ENCODE peak calls at places on chromosomes 5 and 9, in five cellular contexts. W is AG04450, D is GM23338, C is upper lobe of right lung, T is heart left ventricle. Y is an unnamed sample.

GRCh38 chr9:112571624-112572341 is 85.2 kb downstream of the KIAA1958 start:
- DNase-seq in D (no peak), C (no peak), T (no peak), W (no peak), Y (no peak)

GRCh38 chr9:14313951-14314423 is at the start of gene NFIB:
- DNase-seq in C (peak; percentile 76), D (peak; percentile 79), T (peak; percentile 73), W (no peak), Y (peak; percentile 33)

GRCh38 chr5:61817472-61818326 is 485.6 kb downstream of the ZSWIM6 start:
- DNase-seq in W (peak; percentile 11), C (no peak), T (no peak), D (peak; percentile 71), Y (no peak)

GRCh38 chr9:32672478-32672877 is 37.0 kb upstream of the TAF1L start:
- DNase-seq in T (no peak), C (no peak), D (no peak), W (peak; percentile 30), Y (no peak)

GRCh38 chr5:178546675-178547033 is 43.5 kb downstream of the COL23A1 start:
- DNase-seq in W (no peak), C (no peak), T (peak; percentile 90), D (no peak), Y (no peak)

GRCh38 chr5:463952-464351 is 21.0 kb downstream of the EXOC3 start:
- DNase-seq in W (no peak), C (peak; percentile 79), T (no peak), D (no peak), Y (no peak)

GRCh38 chr5:181204561-181205401 is at the start of gene TRIM7:
- DNase-seq in C (peak; percentile 80), D (peak; percentile 60), W (no peak), T (peak; percentile 79), Y (no peak)

GRCh38 chr9:34999576-34999975 is 10.0 kb downstream of the DNAJB5 start:
- DNase-seq in T (no peak), W (no peak), D (no peak), C (no peak), Y (no peak)

GRCh38 chr9:92726348-92726747 is 38.3 kb downstream of the BICD2 start:
- DNase-seq in T (no peak), D (no peak), C (no peak), W (no peak), Y (no peak)

GRCh38 chr5:61423487-61424157 is 91.6 kb downstream of the ZSWIM6 start:
- DNase-seq in C (no peak), W (no peak), T (no peak), D (no peak), Y (no peak)

GRCh38 chr5:96931605-96932004 is 4.3 kb upstream of the LNPEP start:
- DNase-seq in T (no peak), D (no peak), W (no peak), C (no peak), Y (no peak)

GRCh38 chr9:117779760-117780159 is 75.6 kb downstream of the TLR4 start:
- DNase-seq in D (peak; percentile 8), T (no peak), C (no peak), W (no peak), Y (no peak)

GRCh38 chr9:86259557-86259956 is at the start of gene C9orf153:
- DNase-seq in T (no peak), D (no peak), C (no peak), W (no peak), Y (no peak)

GRCh38 chr9:100170556-100170955 is 71.5 kb downstream of the INVS start:
- DNase-seq in C (no peak), D (no peak), W (no peak), T (no peak), Y (no peak)

GRCh38 chr5:68547621-68548020 is 332.1 kb downstream of the PIK3R1 start:
- DNase-seq in D (no peak), W (no peak), C (no peak), T (no peak), Y (no peak)

GRCh38 chr9:85640425-85640824 is 101.3 kb downstream of the AGTPBP1 start:
- DNase-seq in D (no peak), W (no peak), C (no peak), T (no peak), Y (no peak)

GRCh38 chr9:113155911-113156559 is 5.2 kb downstream of the SLC31A2 start:
- DNase-seq in T (no peak), D (no peak), C (no peak), W (no peak), Y (no peak)

GRCh38 chr5:6461006-6461405 is 12.3 kb downstream of the UBE2QL1 start:
- DNase-seq in T (no peak), C (no peak), D (no peak), W (no peak), Y (no peak)

GRCh38 chr9:113042884-113043657 is 13.5 kb downstream of the ZFP37 start:
- DNase-seq in T (no peak), W (no peak), C (no peak), D (peak; percentile 4), Y (no peak)

GRCh38 chr5:156838966-156839365 is 11.1 kb upstream of the PPP1R2B start:
- DNase-seq in W (no peak), C (no peak), T (no peak), D (no peak), Y (no peak)

GRCh38 chr5:115557667-115558387 is 13.3 kb upstream of the FEM1C start:
- DNase-seq in W (no peak), T (no peak), D (no peak), C (no peak), Y (no peak)

GRCh38 chr5:90709323-90710148 is 150.9 kb downstream of the ADGRV1 start:
- DNase-seq in D (peak; percentile 80), W (no peak), T (no peak), C (no peak), Y (no peak)

GRCh38 chr5:10192309-10192708 is 57.4 kb downstream of the ATPSCKMT start:
- DNase-seq in T (no peak), C (no peak), W (peak; percentile 45), D (no peak), Y (no peak)

GRCh38 chr9:7103382-7104170 is 345.8 kb downstream of the KDM4C start:
- DNase-seq in T (no peak), W (no peak), D (peak; percentile 63), C (no peak), Y (no peak)

GRCh38 chr9:98995059-98995665 is 51.5 kb downstream of the COL15A1 start:
- DNase-seq in T (peak; percentile 87), W (no peak), C (peak; percentile 76), D (no peak), Y (peak; percentile 33)

GRCh38 chr5:139659673-139660072 is 11.5 kb downstream of the CXXC5 start:
- DNase-seq in T (peak; percentile 35), C (peak; percentile 71), D (peak; percentile 63), W (no peak), Y (peak; percentile 52)

GRCh38 chr5:139658501-139658927 is 10.4 kb downstream of the CXXC5 start:
- DNase-seq in W (no peak), T (peak; percentile 64), C (peak; percentile 77), D (no peak), Y (no peak)

GRCh38 chr5:139655727-139656271 is 7.7 kb downstream of the CXXC5 start:
- DNase-seq in D (peak; percentile 67), T (peak; percentile 90), W (no peak), C (peak; percentile 80), Y (peak; percentile 69)

GRCh38 chr5:139658928-139659667 is 10.9 kb downstream of the CXXC5 start:
- DNase-seq in C (peak; percentile 68), D (peak; percentile 57), T (peak; percentile 76), W (no peak), Y (no peak)

GRCh38 chr5:139657363-139658321 is 9.5 kb downstream of the CXXC5 start:
- DNase-seq in C (peak; percentile 65), D (no peak), T (peak; percentile 45), W (no peak), Y (no peak)
- H3K27ac ChIP-seq in C (peak overlapping the region; percentile 85), D (peak overlapping the region; percentile 42), T (peak overlapping the region; percentile 54), W (peak overlapping the region; percentile 65), Y (peak overlapping the region; percentile 98)

GRCh38 chr5:54296386-54296785 is 14.0 kb downstream of the ARL15 start:
- DNase-seq in C (peak; percentile 65), W (no peak), D (no peak), T (no peak), Y (no peak)
- H3K27ac ChIP-seq in C (peak overlapping the region; percentile 7), W (no peak overlapping the region), D (no peak overlapping the region), T (no peak overlapping the region), Y (no peak overlapping the region)

DNA sequence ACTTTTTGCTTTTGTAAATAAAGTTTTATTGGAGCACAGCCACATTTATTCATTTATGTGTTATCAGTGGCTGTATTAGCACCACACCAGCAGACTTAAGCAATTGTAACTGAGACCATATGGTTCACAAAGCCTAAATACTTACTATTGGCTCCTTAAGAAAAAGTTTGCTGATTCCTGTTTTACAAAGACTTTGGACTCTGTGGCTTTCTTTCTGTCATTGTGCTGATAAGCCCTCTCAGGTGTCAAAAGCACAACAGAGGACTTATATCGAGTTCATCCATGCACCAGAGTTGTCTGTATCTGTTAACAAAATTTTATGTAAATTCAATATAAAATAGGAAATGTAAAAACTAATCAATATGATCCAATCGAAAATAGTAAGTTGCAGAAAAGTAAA is 55.6 kb upstream of the PCSK5 start:
- DNase-seq in W (no peak), T (no peak), C (no peak), D (no peak), Y (no peak)
- H3K27ac ChIP-seq in W (no peak overlapping the region), T (no peak overlapping the region), C (no peak overlapping the region), D (no peak overlapping the region), Y (no peak overlapping the region)

DNA sequence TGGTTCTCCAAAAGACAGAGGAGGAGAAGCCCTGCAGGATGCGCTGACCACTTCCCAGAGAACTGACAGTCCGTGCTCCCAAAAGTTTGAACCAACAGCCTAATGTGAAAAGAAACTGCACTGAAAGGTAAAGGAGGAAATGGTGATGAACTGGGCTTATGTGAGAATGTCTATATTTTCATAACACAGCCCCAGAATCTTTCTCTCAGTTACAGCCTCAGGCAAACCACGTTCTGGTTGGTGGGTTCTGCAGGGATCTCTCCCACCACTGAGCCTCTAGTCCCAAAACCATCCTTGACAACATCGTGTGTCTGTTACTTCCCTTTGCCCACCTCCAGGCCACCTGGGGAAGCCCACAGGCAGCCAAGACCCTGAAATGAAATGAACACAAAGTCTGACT is 23.9 kb downstream of the SPARC start:
- DNase-seq in T (no peak), D (no peak), C (no peak), W (no peak), Y (no peak)
- H3K27ac ChIP-seq in T (peak overlapping the region; percentile 81), D (no peak overlapping the region), C (peak overlapping the region; percentile 79), W (peak overlapping the region; percentile 92), Y (peak overlapping the region; percentile 32)

GRCh38 chr9:70488098-70488792 is 73.8 kb upstream of the KLF9 start:
- DNase-seq in T (no peak), C (no peak), W (no peak), D (no peak), Y (no peak)
- H3K27ac ChIP-seq in T (no peak overlapping the region), C (peak overlapping the region; percentile 20), W (no peak overlapping the region), D (no peak overlapping the region), Y (no peak overlapping the region)